ENCODE peak calls at places on chromosomes 6 and 20, in eight cellular contexts. K, U, L, N, T, C, Q and O are unnamed samples.
A peak's percentile ranks its signal among the peaks of the same experiment; 100 is the strongest.

GRCh38 chr6:109595998-109596397 is 95.0 kb downstream of the AK9 start:
- DNase-seq in K (no peak), U (no peak), L (peak; percentile 60), N (peak; percentile 36), T (no peak), C (peak; percentile 52), Q (peak; percentile 4), O (no peak)

GRCh38 chr6:30497714-30498113 is 8.4 kb downstream of the HLA-E start:
- DNase-seq in K (no peak), U (no peak), L (no peak), N (no peak), T (no peak), C (no peak), Q (no peak), O (no peak)

GRCh38 chr20:9203081-9203447 is 134.2 kb downstream of the PLCB4 start:
- DNase-seq in K (no peak), U (no peak), L (peak; percentile 45), N (peak; percentile 32), T (no peak), C (no peak), Q (no peak), O (no peak)

GRCh38 chr6:1884313-1884712 is 274.6 kb downstream of the FOXC1 start:
- DNase-seq in K (no peak), U (no peak), L (no peak), N (peak; percentile 13), T (no peak), C (no peak), Q (no peak), O (no peak)

GRCh38 chr6:1756472-1757129 is 146.9 kb downstream of the FOXC1 start:
- DNase-seq in K (no peak), U (no peak), L (no peak), N (no peak), T (no peak), C (no peak), Q (no peak), O (no peak)

GRCh38 chr6:89596056-89596455 is 42.5 kb downstream of the LYRM2 start:
- DNase-seq in K (no peak), U (no peak), L (no peak), N (no peak), T (no peak), C (no peak), Q (no peak), O (no peak)

GRCh38 chr6:2432258-2432657 is 186.9 kb upstream of the GMDS start:
- DNase-seq in K (no peak), U (no peak), L (peak; percentile 92), N (peak; percentile 97), T (no peak), C (peak; percentile 93), Q (no peak), O (no peak)

GRCh38 chr6:168719901-168720300 is 278.9 kb downstream of the SMOC2 start:
- DNase-seq in K (no peak), U (no peak), L (no peak), N (no peak), T (no peak), C (no peak), Q (no peak), O (no peak)

GRCh38 chr6:136767583-136768307 is 24.5 kb downstream of the MAP3K5 start:
- DNase-seq in K (no peak), U (no peak), L (no peak), N (no peak), T (no peak), C (no peak), Q (no peak), O (no peak)
- TF ChIP-seq CTCF in K (no peak), U (no peak), L (no peak), N (no peak), T (no peak), C (no peak), Q (no peak), O (no peak)

DNA sequence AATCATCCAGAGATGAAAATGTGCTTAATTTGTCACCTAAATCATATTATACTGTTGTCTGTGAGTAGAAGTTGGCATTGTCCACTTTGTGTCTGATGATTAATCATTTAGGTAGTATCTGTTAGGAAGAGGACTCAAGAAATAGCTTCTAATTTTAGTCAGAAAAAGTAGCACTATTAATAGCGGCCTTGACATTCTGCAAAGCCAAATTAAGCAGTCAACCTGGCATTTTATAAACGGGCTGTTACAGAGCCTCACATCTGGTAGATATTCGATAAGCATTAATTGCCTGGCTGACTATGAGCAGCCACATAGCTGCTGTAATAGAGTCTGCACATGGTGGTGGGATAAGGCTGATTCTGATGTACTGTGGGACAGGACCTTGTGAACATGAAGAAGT is 99.5 kb downstream of the KLHL32 start:
- DNase-seq in K (no peak), U (no peak), L (no peak), N (no peak), T (no peak), C (no peak), Q (no peak), O (no peak)
- TF ChIP-seq CTCF in K (no peak), U (no peak), L (no peak), N (no peak), T (no peak), C (no peak), Q (no peak), O (no peak)

DNA sequence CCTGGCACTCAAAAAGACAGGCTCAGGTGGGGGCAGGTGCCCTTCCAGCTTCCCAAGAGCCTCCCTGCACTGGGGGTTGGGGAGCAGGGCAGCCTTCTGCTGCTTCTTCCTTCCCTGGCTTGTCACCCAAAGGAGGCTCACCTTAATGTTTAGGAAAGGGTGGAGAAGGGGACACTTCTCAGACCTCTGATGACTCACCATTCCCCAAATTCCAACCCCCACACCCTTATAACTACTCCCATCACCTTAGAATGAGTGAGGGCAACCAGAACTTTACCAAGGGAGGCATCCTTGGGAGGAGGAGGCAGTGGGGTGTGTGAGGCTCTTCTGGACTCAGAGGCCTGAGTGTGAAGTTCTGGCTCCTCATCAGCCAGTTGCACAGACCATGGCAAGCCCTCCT is 15.2 kb upstream of the FOXP4 start:
- DNase-seq in K (no peak), U (no peak), L (no peak), N (no peak), T (no peak), C (no peak), Q (no peak), O (no peak)
- TF ChIP-seq CTCF in K (no peak), U (no peak), L (no peak), N (no peak), T (no peak), C (no peak), Q (no peak), O (no peak)

DNA sequence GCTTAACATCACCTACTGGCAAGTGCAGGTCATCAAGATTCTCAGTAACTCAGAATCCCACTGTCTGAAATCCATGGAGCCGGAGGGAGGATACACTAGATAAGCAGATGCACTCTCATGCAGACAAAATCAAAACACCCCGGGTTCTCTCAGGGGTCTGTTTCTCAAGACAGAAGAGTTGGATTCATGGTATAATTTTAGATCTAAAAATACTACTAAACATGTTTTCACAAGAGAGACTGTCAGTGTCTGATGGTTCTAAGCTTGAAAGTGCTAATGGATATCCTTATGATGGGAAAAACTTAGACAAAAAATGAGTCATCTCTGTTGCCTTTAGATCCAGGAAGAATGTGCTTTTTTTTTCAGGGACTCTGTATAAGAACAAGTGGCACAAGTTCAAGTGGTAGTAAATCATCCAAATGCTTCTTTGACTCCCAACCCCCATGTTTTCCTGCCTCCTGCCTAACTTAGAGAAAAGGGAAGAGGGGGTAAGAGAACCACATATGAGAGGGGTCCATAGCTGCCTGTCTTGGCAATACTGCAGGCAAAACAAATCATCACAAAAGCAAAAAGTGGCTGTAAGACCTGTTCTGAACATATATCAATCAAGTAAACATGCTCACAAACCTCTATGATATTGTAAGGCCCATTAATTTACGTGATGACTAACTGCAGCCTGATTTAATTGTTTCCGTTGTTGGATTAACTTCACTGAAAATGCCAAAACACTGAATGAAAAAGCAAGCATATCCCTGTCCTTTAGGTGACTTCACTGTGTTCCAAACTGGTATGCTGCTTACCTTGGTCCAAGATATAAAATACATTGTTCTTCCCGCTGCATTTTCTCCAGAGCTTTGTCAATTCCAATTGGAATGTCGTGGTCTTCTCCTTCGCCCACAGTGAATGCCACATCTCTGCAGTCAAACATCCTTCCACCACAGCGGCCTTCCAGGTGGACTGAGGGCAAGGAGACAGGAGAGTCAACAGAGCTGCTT is 84.0 kb upstream of the TULP1 start:
- DNase-seq in K (no peak), U (no peak), L (peak; percentile 98), N (peak; percentile 95), T (no peak), C (peak; percentile 78), Q (no peak), O (no peak)
- TF ChIP-seq CTCF in K (no peak), U (no peak), L (no peak), N (no peak), T (no peak), C (no peak), Q (no peak), O (no peak)

DNA sequence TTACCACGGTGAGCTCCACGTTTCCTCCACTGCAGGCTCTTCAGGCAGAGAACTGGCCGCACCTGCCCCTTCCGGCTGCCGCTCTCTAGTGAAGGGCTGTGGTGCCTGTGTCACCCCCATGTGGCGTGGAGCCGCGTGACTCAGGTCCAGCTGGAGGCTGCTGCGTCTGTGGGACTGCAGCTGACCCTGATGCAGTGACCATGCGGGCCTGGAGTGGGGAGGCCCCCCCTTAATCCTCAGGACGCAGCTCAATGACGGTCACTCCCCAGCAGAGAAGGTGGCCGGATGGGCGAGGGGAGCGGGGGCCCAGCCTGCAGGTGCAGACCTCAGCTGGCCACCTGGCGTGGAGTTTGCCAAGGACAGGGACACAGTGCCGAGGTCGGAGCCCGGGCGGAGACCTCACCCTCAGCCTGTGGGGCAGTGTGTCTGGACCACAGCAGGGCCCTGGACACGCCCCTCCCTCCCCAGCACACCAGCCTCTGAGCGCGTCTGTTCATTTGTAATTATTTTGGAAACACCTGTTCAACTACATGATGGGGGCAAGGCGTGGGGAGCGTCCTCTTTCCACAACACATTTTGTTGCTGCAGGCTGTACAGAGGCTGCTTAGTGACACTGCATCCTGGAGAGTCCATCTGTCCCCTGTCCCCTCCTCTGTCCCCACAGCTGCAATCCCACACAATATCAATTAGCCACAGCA is 10.7 kb downstream of the BHLHE23 start:
- DNase-seq in K (no peak), U (no peak), L (no peak), N (no peak), T (no peak), C (no peak), Q (no peak), O (no peak)
- TF ChIP-seq CTCF in K (no peak), U (no peak), L (no peak), N (no peak), T (no peak), C (no peak), Q (no peak), O (no peak)

DNA sequence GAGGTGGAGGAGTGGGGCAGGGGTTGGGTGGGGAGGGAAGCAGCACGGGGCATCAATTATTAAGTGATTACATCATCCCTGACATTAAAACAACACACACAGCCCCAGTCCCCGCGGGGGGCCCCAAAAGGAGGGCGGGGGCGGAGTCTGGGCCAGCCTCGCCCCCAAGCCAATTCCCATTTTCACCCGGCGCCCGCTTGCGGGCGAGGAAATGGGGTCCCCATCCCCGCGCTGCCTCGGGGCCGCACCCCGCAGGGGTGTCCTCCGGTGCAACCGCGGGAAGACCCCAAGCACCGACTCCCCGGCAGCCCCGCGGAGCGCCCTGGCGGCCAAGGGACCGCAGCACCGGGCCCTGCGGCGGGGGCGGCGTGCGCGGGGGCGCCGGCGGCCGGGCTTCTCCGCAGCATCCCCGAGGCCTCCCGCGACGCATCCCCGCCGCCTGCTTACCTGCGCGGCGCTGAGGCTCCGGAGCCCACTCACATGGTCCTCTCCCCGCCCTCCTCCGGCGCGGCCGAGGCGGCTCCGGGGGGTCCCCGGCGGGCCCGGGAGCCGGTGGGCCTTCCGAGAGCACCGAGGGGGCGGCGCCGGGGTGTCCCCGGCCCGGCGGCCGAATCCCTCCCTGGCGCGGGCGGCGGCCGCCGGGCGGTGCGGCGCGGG is 603 bp downstream of the FYN start:
- DNase-seq in K (no peak), U (peak; percentile 34), L (peak; percentile 42), N (peak; percentile 25), T (peak; percentile 69), C (no peak), Q (no peak), O (peak; percentile 20)
- TF ChIP-seq CTCF in K (no peak), U (peak; percentile 6), L (no peak), N (no peak), T (no peak), C (no peak), Q (no peak), O (no peak)